ENCODE peak calls at places on chromosomes 4 and X, in ten cellular contexts. R, C, N, Z, U, S, F, H, Q and P are unnamed samples.

GRCh38 chrX:71616672-71617529 is 1.4 kb downstream of the CXCR3 start:
- DNase-seq in C (no peak), R (no peak), N (no peak), U (no peak), Q (no peak), Z (peak; percentile 37), H (no peak), S (peak; percentile 84), F (no peak), P (no peak)

GRCh38 chr4:2879026-2879425 is 35.4 kb downstream of the ADD1 start:
- DNase-seq in Z (no peak), H (no peak), Q (no peak), C (no peak), R (no peak), S (no peak), N (no peak), U (no peak), F (no peak), P (no peak)

GRCh38 chrX:120316587-120317283 is 5.5 kb upstream of the TMEM255A start:
- DNase-seq in N (no peak), Q (no peak), Z (no peak), C (no peak), S (no peak), H (no peak), U (no peak), F (no peak), R (no peak), P (peak; percentile 78)

GRCh38 chr4:93749351-93749761 is 79.2 kb upstream of the ATOH1 start:
- DNase-seq in H (no peak), C (no peak), N (no peak), R (no peak), U (no peak), Q (no peak), S (no peak), Z (no peak), F (no peak), P (no peak)

GRCh38 chr4:25351777-25352421 is 25.2 kb upstream of the ANAPC4 start:
- DNase-seq in F (no peak), H (peak; percentile 45), Z (no peak), N (no peak), Q (no peak), U (no peak), C (no peak), S (no peak), R (no peak), P (peak; percentile 42)

GRCh38 chr4:151276787-151277557 is at the start of gene PRSS48:
- DNase-seq in H (peak; percentile 72), R (peak; percentile 78), U (peak; percentile 48), N (peak; percentile 82), Z (peak; percentile 16), Q (peak; percentile 49), F (peak; percentile 59), C (peak; percentile 27), S (no peak), P (peak; percentile 39)

GRCh38 chr4:98626350-98626749 is 32.1 kb downstream of the TSPAN5 start:
- DNase-seq in Q (peak; percentile 80), R (no peak), S (no peak), N (no peak), U (peak; percentile 87), Z (no peak), C (peak; percentile 71), H (peak; percentile 89), F (no peak), P (peak; percentile 92)

GRCh38 chr4:43339435-43339834 is 446.9 kb downstream of the GRXCR1 start:
- DNase-seq in R (no peak), F (no peak), Q (no peak), S (no peak), Z (no peak), N (no peak), H (peak; percentile 64), U (peak; percentile 71), C (no peak), P (peak; percentile 66)

GRCh38 chr4:174764105-174764729 is 64.8 kb downstream of the GLRA3 start:
- DNase-seq in N (no peak), U (peak; percentile 68), Q (no peak), F (no peak), H (peak; percentile 64), C (no peak), R (no peak), Z (no peak), S (no peak), P (peak; percentile 34)

GRCh38 chr4:155953151-155954117 is at the start of gene CTSO:
- DNase-seq in H (peak; percentile 88), R (peak; percentile 86), Q (peak; percentile 80), Z (peak; percentile 73), S (peak; percentile 94), C (peak; percentile 72), F (peak; percentile 72), N (peak; percentile 92), U (peak; percentile 92), P (peak; percentile 71)

GRCh38 chr4:155954118-155954503 is 445 bp upstream of the CTSO start:
- DNase-seq in H (no peak), R (no peak), C (peak; percentile 17), F (no peak), Z (no peak), N (peak; percentile 47), U (peak; percentile 30), S (peak; percentile 72), Q (no peak), P (no peak)

GRCh38 chr4:155954939-155955338 is 1.3 kb upstream of the CTSO start:
- DNase-seq in N (no peak), C (no peak), Q (no peak), H (no peak), U (peak; percentile 18), Z (no peak), F (no peak), S (no peak), R (no peak), P (no peak)

GRCh38 chr4:155950461-155950860 is 3.2 kb downstream of the CTSO start:
- DNase-seq in S (no peak), N (no peak), F (no peak), C (no peak), H (no peak), U (no peak), Z (no peak), Q (no peak), R (no peak), P (no peak)

DNA sequence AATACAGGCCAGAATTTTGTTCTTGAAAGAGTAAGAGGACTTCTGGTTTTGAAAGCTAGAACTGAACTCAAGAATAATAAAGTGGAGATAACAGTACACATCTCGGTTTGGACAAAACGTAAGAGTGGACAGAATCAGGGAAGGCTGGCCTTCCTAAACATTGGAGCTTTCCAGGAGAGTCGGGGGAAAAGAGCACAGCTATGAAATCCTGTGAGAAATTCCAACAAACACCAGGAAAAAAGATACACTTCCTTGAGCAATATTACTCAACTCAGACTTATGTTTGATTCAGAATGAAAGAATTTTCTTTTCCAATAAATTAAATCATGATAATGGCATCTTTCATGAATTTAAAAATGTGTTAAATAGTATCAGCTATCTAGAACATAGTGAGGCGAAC is 1.1 kb downstream of the CTSO start:
- DNase-seq in N (no peak), H (peak; percentile 60), S (no peak), R (no peak), F (no peak), Q (no peak), U (peak; percentile 64), Z (no peak), C (no peak), P (peak; percentile 43)
- H3K27ac ChIP-seq in N (peak overlapping the region; percentile 98), H (no peak overlapping the region), S (peak overlapping the region; percentile 97), R (peak overlapping the region; percentile 97), F (peak overlapping the region; percentile 100), Q (peak overlapping the region; percentile 30), U (peak overlapping the region; percentile 98), Z (no peak overlapping the region), C (peak overlapping the region; percentile 99), P (peak overlapping the region; percentile 89)

DNA sequence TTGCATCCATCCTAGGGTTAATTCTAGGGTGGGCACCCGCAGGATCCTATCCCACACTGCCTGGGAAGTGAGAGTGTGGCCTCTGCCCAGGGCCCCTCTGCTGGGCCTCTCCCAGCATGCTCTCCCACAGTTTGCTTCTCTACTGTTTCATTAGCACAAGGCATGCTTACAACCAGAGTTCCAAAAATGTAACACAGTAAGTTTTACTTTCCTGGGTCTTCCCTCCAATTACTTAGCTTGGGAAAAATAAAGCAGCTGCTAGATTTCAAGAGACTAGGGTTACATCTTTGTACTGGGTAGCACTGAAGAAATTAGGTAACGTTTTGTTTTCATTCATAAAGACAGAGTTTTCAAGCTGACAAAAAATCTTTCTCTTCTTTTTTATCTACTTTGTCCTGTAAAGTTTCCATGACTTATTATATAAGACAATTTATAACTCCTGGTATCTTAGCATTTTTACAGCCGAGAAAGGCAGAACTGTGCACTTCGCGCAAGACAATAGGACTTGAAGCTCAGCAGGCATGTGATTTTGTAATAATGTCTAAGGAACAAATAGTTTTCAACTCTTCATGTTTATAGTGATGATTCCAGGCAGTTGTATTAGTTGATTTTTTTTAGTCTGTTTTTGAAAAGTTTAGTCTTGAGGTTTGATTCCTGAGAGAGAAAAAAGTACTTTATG is 131.2 kb upstream of the PCDH18 start:
- DNase-seq in U (peak; percentile 19), S (no peak), N (no peak), Q (no peak), H (peak; percentile 45), F (no peak), R (no peak), C (peak; percentile 21), Z (no peak), P (no peak)
- H3K27ac ChIP-seq in U (no peak overlapping the region), S (no peak overlapping the region), N (no peak overlapping the region), Q (peak overlapping the region; percentile 73), H (no peak overlapping the region), F (peak overlapping the region; percentile 50), R (no peak overlapping the region), C (peak overlapping the region; percentile 77), Z (no peak overlapping the region), P (no peak overlapping the region)

GRCh38 chr4:78197947-78198346 is 140.8 kb downstream of the FRAS1 start:
- DNase-seq in Z (no peak), U (no peak), N (no peak), H (no peak), F (no peak), R (no peak), Q (no peak), S (no peak), C (no peak), P (no peak)

GRCh38 chr4:78204176-78204575 is 147.1 kb downstream of the FRAS1 start:
- DNase-seq in Z (no peak), C (no peak), U (no peak), N (no peak), F (no peak), H (no peak), S (no peak), Q (no peak), R (no peak), P (no peak)

GRCh38 chr4:78200004-78200403 is 142.9 kb downstream of the FRAS1 start:
- DNase-seq in R (no peak), Z (no peak), C (no peak), Q (no peak), N (no peak), S (no peak), F (no peak), H (no peak), U (no peak), P (no peak)

GRCh38 chr4:78205601-78206000 is 148.5 kb downstream of the FRAS1 start:
- DNase-seq in H (no peak), N (no peak), Q (no peak), S (no peak), F (no peak), R (no peak), Z (no peak), C (no peak), U (no peak), P (no peak)

GRCh38 chr4:78200949-78201348 is 143.8 kb downstream of the FRAS1 start:
- DNase-seq in Z (no peak), F (no peak), C (no peak), H (no peak), R (no peak), U (no peak), S (no peak), N (no peak), Q (no peak), P (no peak)
- H3K27ac ChIP-seq in Z (no peak overlapping the region), F (no peak overlapping the region), C (no peak overlapping the region), H (no peak overlapping the region), R (no peak overlapping the region), U (no peak overlapping the region), S (no peak overlapping the region), N (no peak overlapping the region), Q (no peak overlapping the region), P (no peak overlapping the region)

GRCh38 chrX:132908891-132909290 is 49.5 kb downstream of the HS6ST2 start:
- DNase-seq in F (no peak), S (no peak), U (no peak), C (no peak), Q (no peak), Z (no peak), H (no peak), R (no peak), N (no peak), P (no peak)
- H3K27ac ChIP-seq in F (no peak overlapping the region), S (no peak overlapping the region), U (no peak overlapping the region), C (no peak overlapping the region), Q (no peak overlapping the region), Z (no peak overlapping the region), H (no peak overlapping the region), R (no peak overlapping the region), N (no peak overlapping the region), P (no peak overlapping the region)